ENCODE peak calls at places on chromosomes 2 and 18, in four cellular contexts. One of them, this sample, is unnamed.
A peak's percentile ranks its signal among the peaks of the same experiment; 100 is the strongest.

GRCh38 chr2:14492920-14493503 is 139.5 kb upstream of the LRATD1 start:
- DNase-seq in A549: no peak
- DNase-seq in K562: no peak
- DNase-seq in HepG2: no peak
- DNase-seq in this sample: peak; percentile 3

GRCh38 chr2:28413152-28413895 is 20.7 kb downstream of the FOSL2 start:
- DNase-seq in A549: no peak
- DNase-seq in K562: peak; percentile 19
- DNase-seq in HepG2: no peak
- DNase-seq in this sample: peak; percentile 62

GRCh38 chr2:228681426-228681825 is 499.9 kb upstream of the SPHKAP start:
- DNase-seq in A549: no peak
- DNase-seq in K562: no peak
- DNase-seq in HepG2: no peak
- DNase-seq in this sample: no peak

GRCh38 chr2:238652053-238652770 is 195.7 kb upstream of the TWIST2 start:
- DNase-seq in A549: no peak
- DNase-seq in K562: no peak
- DNase-seq in HepG2: no peak
- DNase-seq in this sample: no peak

GRCh38 chr2:226114436-226114835 is 685.2 kb downstream of the IRS1 start:
- DNase-seq in A549: peak; percentile 17
- DNase-seq in K562: no peak
- DNase-seq in HepG2: peak; percentile 59
- DNase-seq in this sample: no peak

GRCh38 chr2:163732718-163733117 is 3.1 kb downstream of the FIGN start:
- DNase-seq in A549: no peak
- DNase-seq in K562: no peak
- DNase-seq in HepG2: no peak
- DNase-seq in this sample: no peak

GRCh38 chr2:126720647-126721046 is 64.7 kb downstream of the GYPC start:
- DNase-seq in A549: no peak
- DNase-seq in K562: no peak
- DNase-seq in HepG2: no peak
- DNase-seq in this sample: no peak

GRCh38 chr18:36578871-36579270 is 249.9 kb downstream of the TPGS2 start:
- DNase-seq in A549: no peak
- DNase-seq in K562: no peak
- DNase-seq in HepG2: no peak
- DNase-seq in this sample: no peak

GRCh38 chr2:165371356-165371755 is 98.1 kb upstream of the CSRNP3 start:
- DNase-seq in A549: no peak
- DNase-seq in K562: no peak
- DNase-seq in HepG2: no peak
- DNase-seq in this sample: no peak

GRCh38 chr2:68193774-68194372 is 36.2 kb downstream of the PNO1 start:
- DNase-seq in A549: peak; percentile 28
- DNase-seq in K562: no peak
- DNase-seq in HepG2: no peak
- DNase-seq in this sample: no peak

GRCh38 chr2:96090527-96090926 is 25.8 kb downstream of the ADRA2B start:
- DNase-seq in A549: no peak
- DNase-seq in K562: no peak
- DNase-seq in HepG2: no peak
- DNase-seq in this sample: peak; percentile 17

DNA sequence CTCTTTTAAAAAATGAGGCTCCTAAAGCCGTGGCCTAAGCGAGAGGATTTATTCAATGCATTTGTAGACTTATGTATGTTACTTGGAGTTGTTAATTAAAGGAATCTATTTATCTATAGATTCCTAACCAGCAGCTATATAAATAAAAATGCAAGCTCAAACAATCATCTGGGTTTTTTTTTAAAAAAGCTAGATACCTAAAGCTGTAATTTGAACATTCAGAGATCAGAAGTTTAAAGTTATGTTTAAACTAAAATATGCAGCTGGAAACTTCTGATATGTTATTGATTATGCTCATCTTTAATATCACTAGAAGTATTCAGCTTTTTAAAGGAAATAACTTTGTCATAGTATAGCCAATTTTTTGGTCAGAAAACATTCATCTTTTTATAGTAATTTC is 1.0 kb downstream of the MEIS1 start:
- DNase-seq in A549: no peak
- DNase-seq in K562: no peak
- DNase-seq in HepG2: no peak
- DNase-seq in this sample: no peak
- H3K4me3 ChIP-seq in A549: peak overlapping the region; percentile 77
- H3K4me3 ChIP-seq in K562: peak overlapping the region; percentile 50
- H3K4me3 ChIP-seq in HepG2: peak overlapping the region; percentile 93
- H3K4me3 ChIP-seq in this sample: peak overlapping the region; percentile 67

DNA sequence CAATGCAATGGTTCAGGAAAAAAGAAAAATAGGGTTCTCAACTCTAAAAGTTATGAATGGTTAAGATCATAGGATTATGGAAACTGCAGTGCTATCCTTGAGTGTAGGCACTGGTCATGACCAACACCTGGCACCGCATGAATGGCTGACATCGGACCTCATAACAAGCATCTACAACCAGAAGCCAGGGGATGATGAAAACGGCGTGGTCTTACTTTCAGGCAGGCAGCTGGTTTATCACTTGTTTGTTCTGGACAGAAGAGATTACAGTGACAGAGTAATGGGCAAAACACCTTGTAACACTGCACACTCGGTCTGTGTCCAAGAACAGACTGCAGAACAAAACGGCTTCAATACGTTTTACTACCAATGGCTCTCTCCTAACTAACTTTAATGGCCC is 132.8 kb downstream of the STK39 start:
- DNase-seq in A549: no peak
- DNase-seq in K562: no peak
- DNase-seq in HepG2: no peak
- DNase-seq in this sample: no peak
- TF ChIP-seq RNF2 in A549: no peak
- TF ChIP-seq RNF2 in K562: no peak
- TF ChIP-seq RNF2 in HepG2: no peak
- TF ChIP-seq RNF2 in this sample: no peak

DNA sequence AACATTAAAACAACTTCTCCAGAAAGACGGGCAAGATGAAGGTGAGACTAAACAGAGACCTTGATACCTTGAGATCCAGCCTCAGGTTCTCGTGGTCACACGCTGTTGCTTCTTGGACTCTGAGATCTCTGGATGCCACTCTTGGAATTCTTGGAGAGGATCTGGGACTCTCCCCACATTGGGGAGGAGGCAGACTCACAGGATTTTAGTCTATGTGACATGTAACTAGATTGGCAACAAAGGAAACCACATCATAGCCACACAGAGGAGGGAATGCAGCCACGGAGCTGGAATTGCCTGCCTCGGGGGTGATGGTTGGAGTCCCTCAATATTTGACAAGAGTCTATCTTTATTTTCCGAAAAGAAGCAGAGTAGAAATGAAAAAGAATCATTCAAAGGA is 78.8 kb upstream of the IGFBP5 start:
- DNase-seq in A549: no peak
- DNase-seq in K562: no peak
- DNase-seq in HepG2: no peak
- DNase-seq in this sample: no peak
- H3K4me3 ChIP-seq in A549: no peak overlapping the region
- H3K4me3 ChIP-seq in K562: no peak overlapping the region
- H3K4me3 ChIP-seq in HepG2: no peak overlapping the region
- H3K4me3 ChIP-seq in this sample: no peak overlapping the region

DNA sequence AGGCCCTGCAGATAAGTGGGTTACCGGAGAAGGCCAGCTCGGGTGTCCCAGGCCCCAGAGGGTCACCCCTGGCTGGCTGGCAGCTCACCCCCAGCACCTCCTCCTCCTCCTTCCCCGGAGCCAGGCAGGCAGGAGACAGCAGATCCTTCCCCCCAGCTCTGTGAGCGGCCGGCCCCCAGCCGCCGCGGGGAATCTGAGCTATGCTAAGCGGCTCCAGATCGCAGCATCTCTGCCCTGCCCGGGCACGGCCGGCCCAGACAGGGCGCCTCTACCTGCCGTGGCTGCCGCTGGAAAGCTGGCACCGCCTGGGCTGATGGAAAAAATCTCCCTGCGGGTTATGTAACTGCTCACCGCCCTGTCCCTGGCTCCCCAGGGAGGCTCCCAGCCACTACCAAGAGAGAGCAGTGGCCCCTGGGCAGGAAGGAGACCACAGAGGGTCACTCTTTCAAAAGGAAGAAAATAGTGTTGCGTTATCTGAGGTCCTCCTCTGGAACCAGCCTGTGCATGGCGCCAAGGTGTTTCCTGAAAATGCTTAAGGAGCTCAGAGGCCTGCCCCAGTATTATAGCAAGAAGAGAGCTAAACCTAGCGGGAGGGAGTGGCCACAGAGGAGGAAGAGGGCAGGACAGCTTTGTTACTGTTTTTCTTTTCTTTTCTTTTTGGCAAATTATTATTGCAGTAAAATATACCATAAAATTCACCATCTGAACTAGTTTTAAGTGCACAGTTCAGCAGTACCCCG is 179.0 kb downstream of the SMAD7 start:
- DNase-seq in A549: no peak
- DNase-seq in K562: no peak
- DNase-seq in HepG2: no peak
- DNase-seq in this sample: no peak
- TF ChIP-seq RNF2 in A549: no peak
- TF ChIP-seq RNF2 in K562: no peak
- TF ChIP-seq RNF2 in HepG2: no peak
- TF ChIP-seq RNF2 in this sample: no peak

GRCh38 chr18:48007955-48008701 is 77.7 kb upstream of the SMAD2 start:
- DNase-seq in A549: peak; percentile 71
- DNase-seq in K562: peak; percentile 94
- DNase-seq in HepG2: peak; percentile 42
- DNase-seq in this sample: peak; percentile 88

GRCh38 chr18:48004577-48004976 is 74.1 kb upstream of the SMAD2 start:
- DNase-seq in A549: no peak
- DNase-seq in K562: no peak
- DNase-seq in HepG2: no peak
- DNase-seq in this sample: no peak

GRCh38 chr18:48009116-48009825 is 78.8 kb upstream of the SMAD2 start:
- DNase-seq in A549: no peak
- DNase-seq in K562: no peak
- DNase-seq in HepG2: no peak
- DNase-seq in this sample: no peak

GRCh38 chr18:48006415-48007175 is 76.1 kb upstream of the SMAD2 start:
- DNase-seq in A549: no peak
- DNase-seq in K562: no peak
- DNase-seq in HepG2: no peak
- DNase-seq in this sample: no peak

DNA sequence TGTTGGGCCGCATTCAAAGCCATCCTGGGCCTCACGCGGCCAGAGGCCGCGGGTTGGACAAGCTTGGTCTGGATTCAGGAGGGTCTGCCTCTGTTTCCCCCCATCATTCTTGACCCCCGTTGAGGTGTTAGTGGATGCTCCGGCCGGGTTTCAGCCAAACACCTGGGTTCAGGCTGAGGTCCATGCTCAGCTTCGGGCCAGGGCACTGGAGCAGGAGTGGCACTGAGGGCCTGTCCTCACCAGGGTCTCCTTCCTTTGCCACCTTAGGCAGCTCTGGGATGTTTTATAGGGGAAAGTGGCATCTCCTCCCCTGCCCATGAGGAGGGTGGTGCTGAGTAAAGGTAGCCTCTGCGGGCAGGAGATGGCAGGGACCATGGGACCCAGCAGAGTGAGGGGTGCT is 76.9 kb upstream of the SMAD2 start:
- DNase-seq in A549: no peak
- DNase-seq in K562: no peak
- DNase-seq in HepG2: no peak
- DNase-seq in this sample: no peak
- H3K4me3 ChIP-seq in A549: peak overlapping the region; percentile 30
- H3K4me3 ChIP-seq in K562: no peak overlapping the region
- H3K4me3 ChIP-seq in HepG2: no peak overlapping the region
- H3K4me3 ChIP-seq in this sample: peak overlapping the region; percentile 2

DNA sequence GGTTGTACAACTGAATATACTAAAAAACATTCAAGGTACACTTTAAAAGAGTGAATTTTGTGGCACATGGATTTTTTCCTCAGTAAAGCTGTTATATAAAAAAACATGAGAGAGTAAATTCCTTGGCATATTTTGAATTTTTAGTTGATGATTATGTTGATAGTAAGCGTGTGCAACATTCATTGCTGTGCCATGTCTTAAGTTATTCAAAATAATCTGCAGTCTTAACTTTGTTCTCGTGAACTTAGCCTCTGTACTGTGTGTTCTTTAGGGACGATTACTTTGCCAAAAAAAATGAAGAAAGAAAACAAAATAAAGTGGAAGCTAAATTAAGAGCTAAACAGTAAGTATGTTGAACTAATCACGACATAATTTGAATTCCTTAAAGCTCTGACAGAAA is 9.5 kb downstream of the SSB start:
- DNase-seq in A549: no peak
- DNase-seq in K562: no peak
- DNase-seq in HepG2: no peak
- DNase-seq in this sample: no peak
- TF ChIP-seq RNF2 in A549: no peak
- TF ChIP-seq RNF2 in K562: no peak
- TF ChIP-seq RNF2 in HepG2: no peak
- TF ChIP-seq RNF2 in this sample: no peak

GRCh38 chr18:57427429-57428181 is 7.6 kb upstream of the ONECUT2 start:
- DNase-seq in A549: no peak
- DNase-seq in K562: no peak
- DNase-seq in HepG2: no peak
- DNase-seq in this sample: no peak
- H3K4me3 ChIP-seq in A549: no peak overlapping the region
- H3K4me3 ChIP-seq in K562: no peak overlapping the region
- H3K4me3 ChIP-seq in HepG2: no peak overlapping the region
- H3K4me3 ChIP-seq in this sample: peak overlapping the region; percentile 64

GRCh38 chr2:69299772-69300516 is 87.1 kb downstream of the GFPT1 start:
- DNase-seq in A549: no peak
- DNase-seq in K562: no peak
- DNase-seq in HepG2: no peak
- DNase-seq in this sample: no peak

GRCh38 chr2:69297216-69297615 is 89.8 kb downstream of the GFPT1 start:
- DNase-seq in A549: no peak
- DNase-seq in K562: no peak
- DNase-seq in HepG2: no peak
- DNase-seq in this sample: no peak

GRCh38 chr2:69296421-69296820 is 90.6 kb downstream of the GFPT1 start:
- DNase-seq in A549: no peak
- DNase-seq in K562: no peak
- DNase-seq in HepG2: no peak
- DNase-seq in this sample: no peak

GRCh38 chr2:69298862-69299261 is 88.2 kb downstream of the GFPT1 start:
- DNase-seq in A549: no peak
- DNase-seq in K562: no peak
- DNase-seq in HepG2: no peak
- DNase-seq in this sample: no peak

DNA sequence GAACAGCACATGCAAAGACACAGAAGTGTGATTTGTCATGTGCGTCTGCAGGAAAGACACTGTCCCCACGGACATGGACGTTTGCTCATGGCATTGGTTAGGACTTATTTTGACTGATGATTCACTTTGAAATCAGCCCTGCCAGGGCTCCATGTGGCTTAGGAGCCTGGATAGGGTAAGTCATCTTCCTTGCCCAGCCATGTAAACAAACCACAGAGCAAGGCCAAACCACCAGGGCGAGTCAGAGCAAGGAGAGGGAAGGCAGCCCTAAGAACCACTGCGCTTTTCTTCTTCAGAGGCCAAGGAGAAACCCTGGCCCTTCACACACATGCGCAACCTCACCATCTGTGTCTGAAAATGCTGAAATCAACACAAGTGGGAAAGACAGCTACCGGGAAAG is 88.8 kb downstream of the GFPT1 start:
- DNase-seq in A549: no peak
- DNase-seq in K562: no peak
- DNase-seq in HepG2: peak; percentile 37
- DNase-seq in this sample: no peak
- TF ChIP-seq RNF2 in A549: no peak
- TF ChIP-seq RNF2 in K562: no peak
- TF ChIP-seq RNF2 in HepG2: no peak
- TF ChIP-seq RNF2 in this sample: no peak

This sample was measured in H1.